ENCODE peak calls at places on chromosomes 7 and 10, in seven cellular contexts. One of them, this sample, is unnamed.

GRCh38 chr10:127774771-127775559 is 38.0 kb downstream of the FOXI2 start:
- DNase-seq in AG04450: no peak
- DNase-seq in Kasumi-1: no peak
- DNase-seq in globus pallidus: peak; percentile 24
- DNase-seq in stimulated activated CD8-positive, alpha-beta memory T cell treated with anti-CD3 and anti-CD28 coated beads, Interleukin-4, amount 100 ng/mL, for 48 hours: no peak
- DNase-seq in sciatic nerve: no peak
- DNase-seq in H7: no peak
- DNase-seq in this sample: no peak

GRCh38 chr10:6494934-6495592 is 85.0 kb downstream of the PRKCQ start:
- DNase-seq in AG04450: no peak
- DNase-seq in Kasumi-1: no peak
- DNase-seq in globus pallidus: no peak
- DNase-seq in stimulated activated CD8-positive, alpha-beta memory T cell treated with anti-CD3 and anti-CD28 coated beads, Interleukin-4, amount 100 ng/mL, for 48 hours: peak; percentile 66
- DNase-seq in sciatic nerve: no peak
- DNase-seq in H7: no peak
- DNase-seq in this sample: no peak

GRCh38 chr7:116230191-116231005 is 20.1 kb downstream of the TES start:
- DNase-seq in AG04450: no peak
- DNase-seq in Kasumi-1: no peak
- DNase-seq in globus pallidus: no peak
- DNase-seq in stimulated activated CD8-positive, alpha-beta memory T cell treated with anti-CD3 and anti-CD28 coated beads, Interleukin-4, amount 100 ng/mL, for 48 hours: no peak
- DNase-seq in sciatic nerve: no peak
- DNase-seq in H7: no peak
- DNase-seq in this sample: no peak

GRCh38 chr7:44706788-44707557 is 41.7 kb upstream of the ZMIZ2 start:
- DNase-seq in AG04450: no peak
- DNase-seq in Kasumi-1: no peak
- DNase-seq in globus pallidus: no peak
- DNase-seq in stimulated activated CD8-positive, alpha-beta memory T cell treated with anti-CD3 and anti-CD28 coated beads, Interleukin-4, amount 100 ng/mL, for 48 hours: no peak
- DNase-seq in sciatic nerve: no peak
- DNase-seq in H7: peak; percentile 19
- DNase-seq in this sample: no peak

GRCh38 chr7:54615-55014 is 137.8 kb upstream of the FAM20C start:
- DNase-seq in AG04450: no peak
- DNase-seq in Kasumi-1: no peak
- DNase-seq in globus pallidus: no peak
- DNase-seq in stimulated activated CD8-positive, alpha-beta memory T cell treated with anti-CD3 and anti-CD28 coated beads, Interleukin-4, amount 100 ng/mL, for 48 hours: no peak
- DNase-seq in sciatic nerve: no peak
- DNase-seq in H7: no peak
- DNase-seq in this sample: no peak

GRCh38 chr7:151315038-151315655 is 26.5 kb upstream of the NUB1 start:
- DNase-seq in AG04450: peak; percentile 30
- DNase-seq in Kasumi-1: peak; percentile 86
- DNase-seq in globus pallidus: peak; percentile 63
- DNase-seq in stimulated activated CD8-positive, alpha-beta memory T cell treated with anti-CD3 and anti-CD28 coated beads, Interleukin-4, amount 100 ng/mL, for 48 hours: peak; percentile 86
- DNase-seq in sciatic nerve: peak; percentile 85
- DNase-seq in H7: peak; percentile 87
- DNase-seq in this sample: peak; percentile 70

GRCh38 chr10:35195361-35196306 is 69.0 kb downstream of the CREM start:
- DNase-seq in AG04450: peak; percentile 89
- DNase-seq in Kasumi-1: peak; percentile 97
- DNase-seq in globus pallidus: peak; percentile 79
- DNase-seq in stimulated activated CD8-positive, alpha-beta memory T cell treated with anti-CD3 and anti-CD28 coated beads, Interleukin-4, amount 100 ng/mL, for 48 hours: peak; percentile 78
- DNase-seq in sciatic nerve: peak; percentile 84
- DNase-seq in H7: peak; percentile 68
- DNase-seq in this sample: peak; percentile 46

GRCh38 chr10:43653746-43654145 is 5.1 kb upstream of the ZNF32 start:
- DNase-seq in AG04450: no peak
- DNase-seq in Kasumi-1: no peak
- DNase-seq in globus pallidus: no peak
- DNase-seq in stimulated activated CD8-positive, alpha-beta memory T cell treated with anti-CD3 and anti-CD28 coated beads, Interleukin-4, amount 100 ng/mL, for 48 hours: no peak
- DNase-seq in sciatic nerve: no peak
- DNase-seq in H7: no peak
- DNase-seq in this sample: no peak

GRCh38 chr10:13105184-13105583 is 5.2 kb downstream of the OPTN start:
- DNase-seq in AG04450: no peak
- DNase-seq in Kasumi-1: no peak
- DNase-seq in globus pallidus: no peak
- DNase-seq in stimulated activated CD8-positive, alpha-beta memory T cell treated with anti-CD3 and anti-CD28 coated beads, Interleukin-4, amount 100 ng/mL, for 48 hours: no peak
- DNase-seq in sciatic nerve: no peak
- DNase-seq in H7: no peak
- DNase-seq in this sample: no peak

GRCh38 chr7:867406-868188 is 8.8 kb upstream of the GET4 start:
- DNase-seq in AG04450: no peak
- DNase-seq in Kasumi-1: no peak
- DNase-seq in globus pallidus: no peak
- DNase-seq in stimulated activated CD8-positive, alpha-beta memory T cell treated with anti-CD3 and anti-CD28 coated beads, Interleukin-4, amount 100 ng/mL, for 48 hours: no peak
- DNase-seq in sciatic nerve: no peak
- DNase-seq in H7: no peak
- DNase-seq in this sample: no peak

GRCh38 chr10:12390733-12391132 is 41.4 kb downstream of the CAMK1D start:
- DNase-seq in AG04450: no peak
- DNase-seq in Kasumi-1: no peak
- DNase-seq in globus pallidus: no peak
- DNase-seq in stimulated activated CD8-positive, alpha-beta memory T cell treated with anti-CD3 and anti-CD28 coated beads, Interleukin-4, amount 100 ng/mL, for 48 hours: no peak
- DNase-seq in sciatic nerve: no peak
- DNase-seq in H7: no peak
- DNase-seq in this sample: no peak

GRCh38 chr7:32871624-32872371 is 19.8 kb downstream of the KBTBD2 start:
- DNase-seq in AG04450: no peak
- DNase-seq in Kasumi-1: no peak
- DNase-seq in globus pallidus: no peak
- DNase-seq in stimulated activated CD8-positive, alpha-beta memory T cell treated with anti-CD3 and anti-CD28 coated beads, Interleukin-4, amount 100 ng/mL, for 48 hours: no peak
- DNase-seq in sciatic nerve: no peak
- DNase-seq in H7: no peak
- DNase-seq in this sample: no peak

GRCh38 chr10:28130267-28130666 is 131.4 kb upstream of the ODAD2 start:
- DNase-seq in AG04450: peak; percentile 24
- DNase-seq in Kasumi-1: no peak
- DNase-seq in globus pallidus: no peak
- DNase-seq in stimulated activated CD8-positive, alpha-beta memory T cell treated with anti-CD3 and anti-CD28 coated beads, Interleukin-4, amount 100 ng/mL, for 48 hours: no peak
- DNase-seq in sciatic nerve: no peak
- DNase-seq in H7: no peak
- DNase-seq in this sample: no peak

GRCh38 chr7:130723784-130724183 is 10.2 kb downstream of the KLF14 start:
- DNase-seq in AG04450: no peak
- DNase-seq in Kasumi-1: no peak
- DNase-seq in globus pallidus: no peak
- DNase-seq in stimulated activated CD8-positive, alpha-beta memory T cell treated with anti-CD3 and anti-CD28 coated beads, Interleukin-4, amount 100 ng/mL, for 48 hours: no peak
- DNase-seq in sciatic nerve: no peak
- DNase-seq in H7: no peak
- DNase-seq in this sample: no peak

GRCh38 chr10:129970404-129971364 is 6.6 kb upstream of the EBF3 start:
- DNase-seq in AG04450: no peak
- DNase-seq in Kasumi-1: no peak
- DNase-seq in globus pallidus: no peak
- DNase-seq in stimulated activated CD8-positive, alpha-beta memory T cell treated with anti-CD3 and anti-CD28 coated beads, Interleukin-4, amount 100 ng/mL, for 48 hours: no peak
- DNase-seq in sciatic nerve: no peak
- DNase-seq in H7: peak; percentile 77
- DNase-seq in this sample: no peak

GRCh38 chr10:133267829-133268228 is 8.8 kb downstream of the ADAM8 start:
- DNase-seq in AG04450: no peak
- DNase-seq in Kasumi-1: no peak
- DNase-seq in globus pallidus: no peak
- DNase-seq in stimulated activated CD8-positive, alpha-beta memory T cell treated with anti-CD3 and anti-CD28 coated beads, Interleukin-4, amount 100 ng/mL, for 48 hours: no peak
- DNase-seq in sciatic nerve: no peak
- DNase-seq in H7: peak; percentile 84
- DNase-seq in this sample: no peak